ENCODE peak calls at places on chromosomes 16 and 17, in seven cellular contexts. One of them, this sample, is unnamed.
A peak's percentile ranks its signal among the peaks of the same experiment; 100 is the strongest.

GRCh38 chr17:66299721-66300120 is 2.7 kb upstream of the PRKCA start:
- DNase-seq in activated CD4-positive, alpha-beta memory T cell treated with anti-CD3 and anti-CD28 coated beads, Interleukin-2, amount 10 ng/mL, durations not matched to agents 7 days and 5 days: no peak
- DNase-seq in stomach: no peak
- DNase-seq in amniotic stem cell: no peak
- DNase-seq in brain microvascular endothelial cell: no peak
- DNase-seq in activated CD4-positive, alpha-beta T cell treated with anti-CD3 and anti-CD28 coated beads, Interleukin-2, amount 10 ng/mL, durations not matched to agents 7 days and 5 days: no peak
- DNase-seq in BE2C: no peak
- DNase-seq in this sample: no peak

GRCh38 chr17:82134101-82134500 is 36.1 kb upstream of the FASN start:
- DNase-seq in activated CD4-positive, alpha-beta T cell treated with anti-CD3 and anti-CD28 coated beads, Interleukin-2, amount 10 ng/mL, durations not matched to agents 7 days and 5 days: no peak
- DNase-seq in brain microvascular endothelial cell: no peak
- DNase-seq in BE2C: no peak
- DNase-seq in stomach: peak; percentile 79
- DNase-seq in amniotic stem cell: no peak
- DNase-seq in activated CD4-positive, alpha-beta memory T cell treated with anti-CD3 and anti-CD28 coated beads, Interleukin-2, amount 10 ng/mL, durations not matched to agents 7 days and 5 days: no peak
- DNase-seq in this sample: no peak

GRCh38 chr17:63774982-63775290 is 966 bp downstream of the DDX42 start:
- DNase-seq in amniotic stem cell: no peak
- DNase-seq in activated CD4-positive, alpha-beta memory T cell treated with anti-CD3 and anti-CD28 coated beads, Interleukin-2, amount 10 ng/mL, durations not matched to agents 7 days and 5 days: peak; percentile 25
- DNase-seq in brain microvascular endothelial cell: no peak
- DNase-seq in BE2C: no peak
- DNase-seq in stomach: no peak
- DNase-seq in activated CD4-positive, alpha-beta T cell treated with anti-CD3 and anti-CD28 coated beads, Interleukin-2, amount 10 ng/mL, durations not matched to agents 7 days and 5 days: peak; percentile 15
- DNase-seq in this sample: no peak

GRCh38 chr17:48568499-48569259 is 9.5 kb downstream of the HOXB4 start:
- DNase-seq in activated CD4-positive, alpha-beta T cell treated with anti-CD3 and anti-CD28 coated beads, Interleukin-2, amount 10 ng/mL, durations not matched to agents 7 days and 5 days: no peak
- DNase-seq in activated CD4-positive, alpha-beta memory T cell treated with anti-CD3 and anti-CD28 coated beads, Interleukin-2, amount 10 ng/mL, durations not matched to agents 7 days and 5 days: no peak
- DNase-seq in amniotic stem cell: no peak
- DNase-seq in BE2C: no peak
- DNase-seq in brain microvascular endothelial cell: no peak
- DNase-seq in stomach: no peak
- DNase-seq in this sample: no peak

GRCh38 chr17:38967290-38967738 is at the start of gene FBXO47:
- DNase-seq in activated CD4-positive, alpha-beta memory T cell treated with anti-CD3 and anti-CD28 coated beads, Interleukin-2, amount 10 ng/mL, durations not matched to agents 7 days and 5 days: peak; percentile 81
- DNase-seq in brain microvascular endothelial cell: peak; percentile 90
- DNase-seq in BE2C: peak; percentile 12
- DNase-seq in amniotic stem cell: no peak
- DNase-seq in activated CD4-positive, alpha-beta T cell treated with anti-CD3 and anti-CD28 coated beads, Interleukin-2, amount 10 ng/mL, durations not matched to agents 7 days and 5 days: peak; percentile 85
- DNase-seq in stomach: peak; percentile 89
- DNase-seq in this sample: peak; percentile 69

GRCh38 chr16:49464877-49465504 is 91.4 kb downstream of the C16orf78 start:
- DNase-seq in amniotic stem cell: no peak
- DNase-seq in activated CD4-positive, alpha-beta memory T cell treated with anti-CD3 and anti-CD28 coated beads, Interleukin-2, amount 10 ng/mL, durations not matched to agents 7 days and 5 days: peak; percentile 15
- DNase-seq in brain microvascular endothelial cell: no peak
- DNase-seq in activated CD4-positive, alpha-beta T cell treated with anti-CD3 and anti-CD28 coated beads, Interleukin-2, amount 10 ng/mL, durations not matched to agents 7 days and 5 days: no peak
- DNase-seq in BE2C: no peak
- DNase-seq in stomach: peak; percentile 20
- DNase-seq in this sample: no peak

GRCh38 chr17:36534117-36534880 is at the start of gene MYO19:
- DNase-seq in brain microvascular endothelial cell: peak; percentile 33
- DNase-seq in activated CD4-positive, alpha-beta T cell treated with anti-CD3 and anti-CD28 coated beads, Interleukin-2, amount 10 ng/mL, durations not matched to agents 7 days and 5 days: peak; percentile 60
- DNase-seq in amniotic stem cell: no peak
- DNase-seq in BE2C: peak; percentile 75
- DNase-seq in stomach: peak; percentile 72
- DNase-seq in activated CD4-positive, alpha-beta memory T cell treated with anti-CD3 and anti-CD28 coated beads, Interleukin-2, amount 10 ng/mL, durations not matched to agents 7 days and 5 days: peak; percentile 60
- DNase-seq in this sample: peak; percentile 13

GRCh38 chr16:87143661-87144121 is 173.5 kb downstream of the C16orf95 start:
- DNase-seq in amniotic stem cell: no peak
- DNase-seq in activated CD4-positive, alpha-beta memory T cell treated with anti-CD3 and anti-CD28 coated beads, Interleukin-2, amount 10 ng/mL, durations not matched to agents 7 days and 5 days: no peak
- DNase-seq in brain microvascular endothelial cell: no peak
- DNase-seq in BE2C: no peak
- DNase-seq in activated CD4-positive, alpha-beta T cell treated with anti-CD3 and anti-CD28 coated beads, Interleukin-2, amount 10 ng/mL, durations not matched to agents 7 days and 5 days: no peak
- DNase-seq in stomach: no peak
- DNase-seq in this sample: no peak

GRCh38 chr16:70694088-70694487 is 8.2 kb upstream of the MTSS2 start:
- DNase-seq in BE2C: no peak
- DNase-seq in activated CD4-positive, alpha-beta memory T cell treated with anti-CD3 and anti-CD28 coated beads, Interleukin-2, amount 10 ng/mL, durations not matched to agents 7 days and 5 days: no peak
- DNase-seq in amniotic stem cell: peak; percentile 63
- DNase-seq in activated CD4-positive, alpha-beta T cell treated with anti-CD3 and anti-CD28 coated beads, Interleukin-2, amount 10 ng/mL, durations not matched to agents 7 days and 5 days: no peak
- DNase-seq in brain microvascular endothelial cell: peak; percentile 44
- DNase-seq in stomach: no peak
- DNase-seq in this sample: no peak

GRCh38 chr16:73071131-73071940 is 23.4 kb upstream of the ZFHX3 start:
- DNase-seq in brain microvascular endothelial cell: no peak
- DNase-seq in amniotic stem cell: no peak
- DNase-seq in activated CD4-positive, alpha-beta memory T cell treated with anti-CD3 and anti-CD28 coated beads, Interleukin-2, amount 10 ng/mL, durations not matched to agents 7 days and 5 days: no peak
- DNase-seq in stomach: peak; percentile 59
- DNase-seq in activated CD4-positive, alpha-beta T cell treated with anti-CD3 and anti-CD28 coated beads, Interleukin-2, amount 10 ng/mL, durations not matched to agents 7 days and 5 days: no peak
- DNase-seq in BE2C: peak; percentile 85
- DNase-seq in this sample: no peak

GRCh38 chr17:17926840-17927449 is 45.3 kb downstream of the TOM1L2 start:
- DNase-seq in stomach: no peak
- DNase-seq in amniotic stem cell: no peak
- DNase-seq in brain microvascular endothelial cell: no peak
- DNase-seq in BE2C: no peak
- DNase-seq in activated CD4-positive, alpha-beta memory T cell treated with anti-CD3 and anti-CD28 coated beads, Interleukin-2, amount 10 ng/mL, durations not matched to agents 7 days and 5 days: no peak
- DNase-seq in activated CD4-positive, alpha-beta T cell treated with anti-CD3 and anti-CD28 coated beads, Interleukin-2, amount 10 ng/mL, durations not matched to agents 7 days and 5 days: no peak
- DNase-seq in this sample: peak; percentile 46

GRCh38 chr16:52482916-52483315 is 64.0 kb downstream of the TOX3 start:
- DNase-seq in activated CD4-positive, alpha-beta T cell treated with anti-CD3 and anti-CD28 coated beads, Interleukin-2, amount 10 ng/mL, durations not matched to agents 7 days and 5 days: no peak
- DNase-seq in brain microvascular endothelial cell: no peak
- DNase-seq in activated CD4-positive, alpha-beta memory T cell treated with anti-CD3 and anti-CD28 coated beads, Interleukin-2, amount 10 ng/mL, durations not matched to agents 7 days and 5 days: no peak
- DNase-seq in amniotic stem cell: no peak
- DNase-seq in BE2C: no peak
- DNase-seq in stomach: no peak
- DNase-seq in this sample: no peak

GRCh38 chr16:72021043-72021442 is 12.5 kb downstream of the DHODH start:
- DNase-seq in brain microvascular endothelial cell: no peak
- DNase-seq in amniotic stem cell: no peak
- DNase-seq in activated CD4-positive, alpha-beta memory T cell treated with anti-CD3 and anti-CD28 coated beads, Interleukin-2, amount 10 ng/mL, durations not matched to agents 7 days and 5 days: no peak
- DNase-seq in stomach: no peak
- DNase-seq in activated CD4-positive, alpha-beta T cell treated with anti-CD3 and anti-CD28 coated beads, Interleukin-2, amount 10 ng/mL, durations not matched to agents 7 days and 5 days: no peak
- DNase-seq in BE2C: peak; percentile 21
- DNase-seq in this sample: no peak

GRCh38 chr16:62966626-62967025 is 930.4 kb upstream of the CDH8 start:
- DNase-seq in amniotic stem cell: no peak
- DNase-seq in brain microvascular endothelial cell: no peak
- DNase-seq in activated CD4-positive, alpha-beta T cell treated with anti-CD3 and anti-CD28 coated beads, Interleukin-2, amount 10 ng/mL, durations not matched to agents 7 days and 5 days: no peak
- DNase-seq in activated CD4-positive, alpha-beta memory T cell treated with anti-CD3 and anti-CD28 coated beads, Interleukin-2, amount 10 ng/mL, durations not matched to agents 7 days and 5 days: no peak
- DNase-seq in BE2C: no peak
- DNase-seq in stomach: no peak
- DNase-seq in this sample: no peak